ENCODE peak calls at places on chromosomes 16 and 17, in four cellular contexts. X is coronary artery, I is COR-L47, T is NCI-H774. M is an unnamed sample.

GRCh38 chr17:79019631-79020584 is 4.1 kb upstream of the C1QTNF1 start:
- DNase-seq in X (peak; percentile 98), I (peak; percentile 68), T (peak; percentile 53), M (no peak)

GRCh38 chr17:68600881-68601564 is at the start of gene FAM20A:
- DNase-seq in X (no peak), I (peak; percentile 62), T (peak; percentile 36), M (no peak)

GRCh38 chr16:31382485-31383161 is 10.5 kb upstream of the ITGAD start:
- DNase-seq in X (no peak), I (peak; percentile 26), T (peak; percentile 26), M (peak; percentile 35)

GRCh38 chr17:66076546-66077190 is 115.3 kb downstream of the CEP112 start:
- DNase-seq in X (no peak), I (no peak), T (no peak), M (no peak)

GRCh38 chr17:71360301-71360700 is 760.5 kb upstream of the SOX9 start:
- DNase-seq in X (no peak), I (no peak), T (no peak), M (no peak)

GRCh38 chr16:27314161-27314723 is 468 bp downstream of the IL4R start:
- DNase-seq in X (peak; percentile 88), I (no peak), T (no peak), M (no peak)

GRCh38 chr17:29037739-29038465 is 5.0 kb upstream of the PIPOX start:
- DNase-seq in X (no peak), I (no peak), T (no peak), M (peak; percentile 18)

GRCh38 chr16:56793504-56793903 is 63.6 kb downstream of the NUP93 start:
- DNase-seq in X (no peak), I (peak; percentile 25), T (no peak), M (no peak)

GRCh38 chr16:81004646-81005353 is 1.9 kb downstream of the CMC2 start:
- DNase-seq in X (no peak), I (peak; percentile 52), T (no peak), M (peak; percentile 78)

GRCh38 chr16:65547799-65548446 is 426.1 kb upstream of the CDH11 start:
- DNase-seq in X (no peak), I (no peak), T (no peak), M (no peak)

GRCh38 chr16:85399583-85400284 is 213.4 kb upstream of the GSE1 start:
- DNase-seq in X (no peak), I (peak; percentile 68), T (no peak), M (no peak)

GRCh38 chr16:3149630-3150345 is 15.0 kb downstream of the ZNF213 start:
- DNase-seq in X (peak; percentile 80), I (peak; percentile 36), T (no peak), M (no peak)

GRCh38 chr16:71591917-71592316 is 15.0 kb upstream of the TAT start:
- DNase-seq in X (no peak), I (no peak), T (no peak), M (no peak)

GRCh38 chr16:83272201-83272600 is 535.6 kb upstream of the HSBP1 start:
- DNase-seq in X (no peak), I (no peak), T (no peak), M (no peak)

GRCh38 chr16:30722443-30722842 is 23.5 kb downstream of the SRCAP start:
- DNase-seq in X (no peak), I (no peak), T (no peak), M (no peak)

GRCh38 chr17:81265576-81265975 is 26.5 kb downstream of the NDUFAF8 start:
- DNase-seq in X (no peak), I (no peak), T (no peak), M (no peak)

GRCh38 chr16:66326995-66327513 is 39.4 kb upstream of the CDH5 start:
- DNase-seq in X (no peak), I (peak; percentile 85), T (peak; percentile 54), M (peak; percentile 73)

GRCh38 chr16:69217433-69217832 is 30.5 kb downstream of the SNTB2 start:
- DNase-seq in X (no peak), I (no peak), T (no peak), M (no peak)

GRCh38 chr17:79936661-79937434 is 97.6 kb upstream of the CBX4 start:
- DNase-seq in X (no peak), I (no peak), T (no peak), M (no peak)

GRCh38 chr17:49191407-49191916 is 18.9 kb downstream of the GNGT2 start:
- DNase-seq in X (no peak), I (no peak), T (no peak), M (no peak)

GRCh38 chr17:63042443-63042842 is 76.4 kb downstream of the TANC2 start:
- DNase-seq in X (no peak), I (peak; percentile 35), T (no peak), M (no peak)

GRCh38 chr17:44591223-44591622 is 33.9 kb downstream of the FZD2 start:
- DNase-seq in X (no peak), I (no peak), T (no peak), M (no peak)

GRCh38 chr17:39801055-39801454 is 63.1 kb downstream of the IKZF3 start:
- DNase-seq in X (no peak), I (peak; percentile 54), T (no peak), M (no peak)

GRCh38 chr16:58375386-58375785 is 16.9 kb upstream of the GINS3 start:
- DNase-seq in X (no peak), I (no peak), T (no peak), M (no peak)

M was measured in globus pallidus.